ENCODE peak calls at places on chromosomes 13 and 19, in seven cellular contexts. One of them, this sample, is unnamed.

GRCh38 chr13:41652735-41653361 is 195.5 kb downstream of the RGCC start:
- DNase-seq in IMR-90: peak
- DNase-seq in adrenal gland: peak
- DNase-seq in transverse colon: no peak
- DNase-seq in breast epithelium: no peak
- DNase-seq in Peyer's patch: peak
- DNase-seq in right lobe of liver: no peak
- DNase-seq in this sample: no peak

GRCh38 chr19:58350871-58351557 is 2.3 kb downstream of the A1BG start:
- DNase-seq in IMR-90: no peak
- DNase-seq in adrenal gland: no peak
- DNase-seq in transverse colon: no peak
- DNase-seq in breast epithelium: no peak
- DNase-seq in Peyer's patch: no peak
- DNase-seq in right lobe of liver: no peak
- DNase-seq in this sample: no peak

GRCh38 chr13:33262069-33262487 is 23.5 kb downstream of the STARD13 start:
- DNase-seq in IMR-90: peak
- DNase-seq in adrenal gland: peak
- DNase-seq in transverse colon: peak
- DNase-seq in breast epithelium: no peak
- DNase-seq in Peyer's patch: peak
- DNase-seq in right lobe of liver: no peak
- DNase-seq in this sample: no peak

GRCh38 chr19:35509018-35509652 is 4.3 kb downstream of the DMKN start:
- DNase-seq in IMR-90: no peak
- DNase-seq in adrenal gland: no peak
- DNase-seq in transverse colon: peak
- DNase-seq in breast epithelium: no peak
- DNase-seq in Peyer's patch: peak
- DNase-seq in right lobe of liver: no peak
- DNase-seq in this sample: no peak

GRCh38 chr19:855566-856120 is 3.5 kb downstream of the ELANE start:
- DNase-seq in IMR-90: no peak
- DNase-seq in adrenal gland: no peak
- DNase-seq in transverse colon: no peak
- DNase-seq in breast epithelium: no peak
- DNase-seq in Peyer's patch: no peak
- DNase-seq in right lobe of liver: no peak
- DNase-seq in this sample: no peak

GRCh38 chr19:39410620-39411005 is 1.9 kb upstream of the PLEKHG2 start:
- DNase-seq in IMR-90: no peak
- DNase-seq in adrenal gland: no peak
- DNase-seq in transverse colon: peak
- DNase-seq in breast epithelium: no peak
- DNase-seq in Peyer's patch: no peak
- DNase-seq in right lobe of liver: peak
- DNase-seq in this sample: no peak

GRCh38 chr13:49302817-49303216 is 55.1 kb downstream of the CDADC1 start:
- DNase-seq in IMR-90: no peak
- DNase-seq in adrenal gland: no peak
- DNase-seq in transverse colon: no peak
- DNase-seq in breast epithelium: no peak
- DNase-seq in Peyer's patch: no peak
- DNase-seq in right lobe of liver: no peak
- DNase-seq in this sample: no peak

GRCh38 chr13:48429886-48430285 is 17.0 kb upstream of the LPAR6 start:
- DNase-seq in IMR-90: no peak
- DNase-seq in adrenal gland: no peak
- DNase-seq in transverse colon: no peak
- DNase-seq in breast epithelium: no peak
- DNase-seq in Peyer's patch: no peak
- DNase-seq in right lobe of liver: no peak
- DNase-seq in this sample: no peak

GRCh38 chr13:44004881-44005280 is 125.2 kb downstream of the LACC1 start:
- DNase-seq in IMR-90: peak
- DNase-seq in adrenal gland: no peak
- DNase-seq in transverse colon: no peak
- DNase-seq in breast epithelium: no peak
- DNase-seq in Peyer's patch: no peak
- DNase-seq in right lobe of liver: no peak
- DNase-seq in this sample: no peak

GRCh38 chr19:10701955-10702307 is 692 bp downstream of the QTRT1 start:
- DNase-seq in IMR-90: no peak
- DNase-seq in adrenal gland: no peak
- DNase-seq in transverse colon: peak
- DNase-seq in breast epithelium: no peak
- DNase-seq in Peyer's patch: no peak
- DNase-seq in right lobe of liver: no peak
- DNase-seq in this sample: no peak

GRCh38 chr19:9835507-9835949 is 410 bp downstream of the PIN1 start:
- DNase-seq in IMR-90: no peak
- DNase-seq in adrenal gland: no peak
- DNase-seq in transverse colon: peak
- DNase-seq in breast epithelium: no peak
- DNase-seq in Peyer's patch: no peak
- DNase-seq in right lobe of liver: no peak
- DNase-seq in this sample: no peak

GRCh38 chr13:93017493-93018112 is 209.0 kb upstream of the GPC6 start:
- DNase-seq in IMR-90: no peak
- DNase-seq in adrenal gland: no peak
- DNase-seq in transverse colon: no peak
- DNase-seq in breast epithelium: no peak
- DNase-seq in Peyer's patch: no peak
- DNase-seq in right lobe of liver: no peak
- DNase-seq in this sample: no peak

DNA sequence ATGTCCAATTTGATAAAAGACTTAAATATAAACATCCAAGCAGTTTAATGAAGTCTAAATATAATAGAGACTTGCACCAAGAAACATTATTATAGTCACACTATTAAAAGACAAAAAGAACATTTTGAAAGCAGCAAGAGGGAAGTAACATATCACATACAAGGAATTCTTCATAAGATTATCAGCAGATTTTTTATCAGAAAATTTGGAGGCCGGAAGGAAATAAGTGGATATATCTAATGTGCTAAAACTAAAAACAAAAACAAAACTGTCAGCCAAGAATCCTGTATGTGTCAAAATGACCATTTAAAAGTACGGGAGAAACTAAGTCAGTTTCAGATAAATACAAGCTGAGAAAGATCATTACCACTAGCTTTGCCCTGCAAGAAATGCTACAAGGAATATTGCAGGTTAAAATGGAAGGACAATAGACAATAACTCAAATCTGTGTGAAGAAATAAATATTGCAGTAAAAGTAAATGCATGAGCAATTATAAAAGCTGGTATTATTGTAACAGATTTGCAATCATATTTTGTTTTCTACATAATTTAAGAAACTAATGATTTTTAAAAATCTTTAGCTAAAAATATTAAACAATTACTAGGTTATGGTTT is 1665.9 kb upstream of the PCDH20 start:
- DNase-seq in IMR-90: no peak
- DNase-seq in adrenal gland: no peak
- DNase-seq in transverse colon: no peak
- DNase-seq in breast epithelium: no peak
- DNase-seq in Peyer's patch: no peak
- DNase-seq in right lobe of liver: no peak
- DNase-seq in this sample: no peak
- H3K27ac ChIP-seq in IMR-90: no peak
- H3K27ac ChIP-seq in adrenal gland: no peak
- H3K27ac ChIP-seq in transverse colon: no peak
- H3K27ac ChIP-seq in breast epithelium: no peak
- H3K27ac ChIP-seq in Peyer's patch: no peak
- H3K27ac ChIP-seq in right lobe of liver: no peak
- H3K27ac ChIP-seq in this sample: no peak

DNA sequence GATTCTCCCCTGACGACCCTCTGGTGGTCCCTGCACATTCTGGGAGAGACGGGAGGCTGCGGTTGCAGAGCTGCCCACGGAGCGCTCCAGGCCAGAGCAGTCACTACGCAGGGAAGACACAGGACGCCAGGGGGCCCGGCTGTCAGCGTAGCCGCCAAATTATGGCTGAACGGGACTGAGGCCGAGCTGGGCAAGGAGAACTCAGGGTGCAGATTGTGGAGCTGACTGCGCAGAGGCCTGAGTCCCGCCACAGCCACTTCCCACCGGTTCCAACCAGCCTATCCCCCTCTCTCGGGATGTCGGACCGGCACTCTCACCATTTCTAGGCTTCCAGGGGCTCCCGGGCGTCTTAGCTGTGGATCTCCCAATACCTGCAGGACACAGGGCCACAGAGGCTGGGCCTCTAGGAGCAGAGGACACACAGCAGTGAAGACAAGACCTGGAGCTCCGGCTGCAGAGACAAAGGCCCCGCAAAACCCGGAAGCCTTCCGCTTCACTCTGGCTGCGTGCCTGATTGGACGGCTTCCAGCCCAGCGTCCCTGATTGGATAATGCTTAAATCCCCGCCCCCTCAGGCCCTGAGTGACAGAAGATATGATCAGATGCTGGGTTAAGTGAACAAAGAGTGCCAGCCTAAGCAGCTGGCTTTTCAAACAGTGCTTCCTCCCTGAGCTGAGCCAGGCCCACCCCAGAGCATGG is at the start of gene ZNF737:
- DNase-seq in IMR-90: peak
- DNase-seq in adrenal gland: peak
- DNase-seq in transverse colon: peak
- DNase-seq in breast epithelium: peak
- DNase-seq in Peyer's patch: peak
- DNase-seq in right lobe of liver: peak
- DNase-seq in this sample: peak
- TF ChIP-seq POLR2A in IMR-90: no peak
- TF ChIP-seq POLR2A in adrenal gland: peak
- TF ChIP-seq POLR2A in transverse colon: peak
- TF ChIP-seq POLR2A in breast epithelium: peak
- TF ChIP-seq POLR2A in Peyer's patch: peak
- TF ChIP-seq POLR2A in right lobe of liver: peak
- TF ChIP-seq POLR2A in this sample: no peak

GRCh38 chr13:78265098-78265497 is 338.3 kb downstream of the POU4F1 start:
- DNase-seq in IMR-90: no peak
- DNase-seq in adrenal gland: no peak
- DNase-seq in transverse colon: no peak
- DNase-seq in breast epithelium: no peak
- DNase-seq in Peyer's patch: no peak
- DNase-seq in right lobe of liver: no peak
- DNase-seq in this sample: no peak
- H3K27ac ChIP-seq in IMR-90: no peak
- H3K27ac ChIP-seq in adrenal gland: no peak
- H3K27ac ChIP-seq in transverse colon: no peak
- H3K27ac ChIP-seq in breast epithelium: no peak
- H3K27ac ChIP-seq in Peyer's patch: no peak
- H3K27ac ChIP-seq in right lobe of liver: no peak
- H3K27ac ChIP-seq in this sample: no peak

GRCh38 chr19:47458672-47459071 is 13.0 kb downstream of the SLC8A2 start:
- DNase-seq in IMR-90: no peak
- DNase-seq in adrenal gland: no peak
- DNase-seq in transverse colon: no peak
- DNase-seq in breast epithelium: no peak
- DNase-seq in Peyer's patch: no peak
- DNase-seq in right lobe of liver: no peak
- DNase-seq in this sample: no peak

GRCh38 chr19:47465957-47466356 is 5.7 kb downstream of the SLC8A2 start:
- DNase-seq in IMR-90: no peak
- DNase-seq in adrenal gland: no peak
- DNase-seq in transverse colon: no peak
- DNase-seq in breast epithelium: no peak
- DNase-seq in Peyer's patch: no peak
- DNase-seq in right lobe of liver: no peak
- DNase-seq in this sample: no peak

GRCh38 chr19:47464619-47465018 is 7.1 kb downstream of the SLC8A2 start:
- DNase-seq in IMR-90: no peak
- DNase-seq in adrenal gland: no peak
- DNase-seq in transverse colon: no peak
- DNase-seq in breast epithelium: no peak
- DNase-seq in Peyer's patch: no peak
- DNase-seq in right lobe of liver: no peak
- DNase-seq in this sample: no peak

GRCh38 chr19:47459477-47459876 is 12.2 kb downstream of the SLC8A2 start:
- DNase-seq in IMR-90: no peak
- DNase-seq in adrenal gland: no peak
- DNase-seq in transverse colon: no peak
- DNase-seq in breast epithelium: no peak
- DNase-seq in Peyer's patch: no peak
- DNase-seq in right lobe of liver: no peak
- DNase-seq in this sample: no peak

DNA sequence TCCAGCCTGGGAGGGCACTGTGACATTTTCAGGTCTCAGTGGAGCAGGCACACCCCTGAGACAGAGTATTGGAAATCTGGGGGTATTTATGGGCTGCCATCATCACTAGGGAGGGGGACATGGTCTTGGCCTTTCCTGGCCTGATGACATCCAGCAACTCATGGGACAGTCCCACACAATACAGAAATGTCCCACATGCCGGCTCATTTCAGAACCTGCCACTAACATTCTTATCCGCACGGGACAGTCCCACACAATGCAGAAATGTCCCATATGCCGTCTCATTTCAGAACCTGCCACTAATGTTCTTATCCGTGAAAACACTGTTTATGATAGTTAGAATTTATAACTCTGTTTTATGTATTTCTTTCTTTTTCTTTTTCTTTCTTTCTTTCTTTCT is 9.8 kb downstream of the SLC8A2 start:
- DNase-seq in IMR-90: no peak
- DNase-seq in adrenal gland: no peak
- DNase-seq in transverse colon: no peak
- DNase-seq in breast epithelium: no peak
- DNase-seq in Peyer's patch: no peak
- DNase-seq in right lobe of liver: no peak
- DNase-seq in this sample: no peak
- TF ChIP-seq POLR2A in IMR-90: no peak
- TF ChIP-seq POLR2A in adrenal gland: no peak
- TF ChIP-seq POLR2A in transverse colon: no peak
- TF ChIP-seq POLR2A in breast epithelium: no peak
- TF ChIP-seq POLR2A in Peyer's patch: no peak
- TF ChIP-seq POLR2A in right lobe of liver: no peak
- TF ChIP-seq POLR2A in this sample: no peak

DNA sequence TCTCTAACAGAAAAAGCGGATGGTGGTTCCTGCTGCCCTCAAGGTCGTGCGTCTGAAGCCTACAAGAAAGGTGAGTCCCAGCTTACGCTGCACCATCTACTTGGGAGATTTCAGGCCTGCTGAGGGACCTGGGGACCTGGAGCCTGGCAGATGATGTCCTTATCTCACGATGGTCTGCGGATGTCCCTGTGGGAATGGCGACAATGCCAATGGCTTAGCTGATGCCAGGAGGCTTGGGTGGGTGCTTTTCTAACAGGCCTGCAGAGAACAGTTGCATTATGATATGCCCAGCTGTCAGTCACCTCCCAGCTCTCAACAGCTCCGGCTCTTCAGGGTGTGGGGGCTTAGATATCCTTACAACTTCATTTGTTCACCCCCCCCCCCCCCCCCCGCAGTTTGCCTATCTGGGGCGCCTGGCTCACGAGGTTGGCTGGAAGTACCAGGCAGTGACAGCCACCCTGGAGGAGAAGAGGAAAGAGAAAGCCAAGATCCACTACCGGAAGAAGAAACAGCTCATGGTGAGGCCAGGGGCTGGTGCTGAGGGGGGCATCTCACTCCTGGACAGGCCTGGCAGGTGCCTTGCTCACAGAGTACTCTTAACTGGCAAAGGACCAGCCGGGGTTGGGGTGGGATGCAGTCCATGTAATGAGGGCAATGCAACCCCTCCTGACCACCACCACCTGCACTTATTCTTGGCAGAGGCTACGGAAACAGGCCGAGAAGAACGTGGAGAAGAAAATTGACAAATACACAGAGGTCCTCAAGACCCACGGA is 3.8 kb downstream of the RPL13A start:
- DNase-seq in IMR-90: no peak
- DNase-seq in adrenal gland: no peak
- DNase-seq in transverse colon: no peak
- DNase-seq in breast epithelium: no peak
- DNase-seq in Peyer's patch: no peak
- DNase-seq in right lobe of liver: no peak
- DNase-seq in this sample: no peak
- H3K27ac ChIP-seq in IMR-90: no peak
- H3K27ac ChIP-seq in adrenal gland: no peak
- H3K27ac ChIP-seq in transverse colon: no peak
- H3K27ac ChIP-seq in breast epithelium: peak
- H3K27ac ChIP-seq in Peyer's patch: peak
- H3K27ac ChIP-seq in right lobe of liver: no peak
- H3K27ac ChIP-seq in this sample: no peak

This sample was measured in heart left ventricle.